ENCODE peak calls at places on chromosome 1, in six cellular contexts. K is SK-N-SH, Y is A549, Q is K562, V is tibial nerve, B is sigmoid colon. N is an unnamed sample.

GRCh38 chr1:211625040-211625439 is 46.1 kb upstream of the SLC30A1 start:
- DNase-seq in Y (peak; percentile 63), K (peak; percentile 48), Q (no peak), B (peak; percentile 65), V (peak; percentile 25), N (peak; percentile 49)

GRCh38 chr1:59146651-59147358 is 150.1 kb upstream of the FGGY start:
- DNase-seq in V (peak; percentile 36), B (peak; percentile 73), Q (no peak), K (peak; percentile 56), Y (peak; percentile 79), N (peak; percentile 56)

GRCh38 chr1:162697140-162697895 is 65.1 kb downstream of the DDR2 start:
- DNase-seq in V (no peak), K (no peak), B (no peak), Y (no peak), Q (no peak), N (no peak)

GRCh38 chr1:161739865-161740566 is 9.6 kb upstream of the DUSP12 start:
- DNase-seq in K (no peak), Y (no peak), V (peak; percentile 22), B (no peak), Q (no peak), N (peak; percentile 30)

GRCh38 chr1:187157552-187157951 is 328.8 kb downstream of the PLA2G4A start:
- DNase-seq in V (no peak), B (no peak), Y (no peak), K (no peak), Q (no peak), N (no peak)

GRCh38 chr1:13498553-13498952 is 15.2 kb downstream of the LRRC38 start:
- DNase-seq in V (no peak), K (no peak), Y (no peak), B (no peak), Q (no peak), N (no peak)

GRCh38 chr1:3332662-3333061 is 121.8 kb upstream of the ARHGEF16 start:
- DNase-seq in K (no peak), B (no peak), V (no peak), Y (no peak), Q (no peak), N (no peak)

GRCh38 chr1:119982006-119982405 is 85.7 kb upstream of the ADAM30 start:
- DNase-seq in V (no peak), B (no peak), Q (no peak), K (no peak), Y (no peak), N (no peak)

GRCh38 chr1:29433830-29434229 is 197.5 kb downstream of the PTPRU start:
- DNase-seq in K (no peak), V (no peak), Y (no peak), Q (no peak), B (no peak), N (no peak)

GRCh38 chr1:111559736-111560279 is 56.4 kb upstream of the ADORA3 start:
- DNase-seq in K (no peak), Q (no peak), B (no peak), Y (no peak), V (no peak), N (no peak)
- TF ChIP-seq EP300 in K (no peak), Q (no peak), B (no peak), Y (no peak), V (no peak), N (no peak)

DNA sequence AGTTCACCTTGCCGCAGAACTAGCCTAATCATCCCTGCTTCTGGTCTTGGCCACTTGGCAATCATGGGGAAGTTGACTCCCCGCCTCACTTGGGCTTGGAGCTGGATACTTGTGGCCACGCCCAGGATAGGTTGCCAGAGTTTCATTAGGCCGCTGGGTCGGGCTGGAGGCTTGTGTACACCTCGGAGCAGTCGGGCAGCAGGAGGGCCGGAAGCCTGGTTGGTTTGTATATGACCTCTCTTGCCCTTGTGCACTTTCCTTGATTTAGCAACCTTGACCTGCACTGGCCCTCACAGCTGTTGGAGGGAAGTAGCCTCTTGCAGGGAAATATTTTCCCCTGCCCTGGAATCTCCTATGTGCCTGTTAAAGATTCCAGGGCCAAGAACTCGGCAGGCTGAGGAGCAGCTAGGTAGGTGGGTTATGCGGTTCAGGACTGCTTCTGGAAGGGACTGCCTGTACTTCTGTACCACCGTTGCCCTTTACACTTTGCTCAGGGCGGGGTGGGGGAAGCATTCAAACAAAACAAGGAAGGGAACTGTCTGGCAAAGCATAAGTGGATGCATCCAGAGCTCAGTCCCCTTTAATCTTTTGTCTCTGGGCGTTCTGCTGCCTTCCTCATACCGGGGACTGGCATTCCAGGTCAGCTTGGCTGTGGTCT is 83.5 kb downstream of the UCK2 start:
- DNase-seq in K (no peak), B (peak; percentile 67), V (peak; percentile 67), Y (no peak), Q (no peak), N (peak; percentile 86)
- TF ChIP-seq EP300 in K (no peak), B (no peak), V (peak; percentile 84), Y (no peak), Q (no peak), N (no peak)

DNA sequence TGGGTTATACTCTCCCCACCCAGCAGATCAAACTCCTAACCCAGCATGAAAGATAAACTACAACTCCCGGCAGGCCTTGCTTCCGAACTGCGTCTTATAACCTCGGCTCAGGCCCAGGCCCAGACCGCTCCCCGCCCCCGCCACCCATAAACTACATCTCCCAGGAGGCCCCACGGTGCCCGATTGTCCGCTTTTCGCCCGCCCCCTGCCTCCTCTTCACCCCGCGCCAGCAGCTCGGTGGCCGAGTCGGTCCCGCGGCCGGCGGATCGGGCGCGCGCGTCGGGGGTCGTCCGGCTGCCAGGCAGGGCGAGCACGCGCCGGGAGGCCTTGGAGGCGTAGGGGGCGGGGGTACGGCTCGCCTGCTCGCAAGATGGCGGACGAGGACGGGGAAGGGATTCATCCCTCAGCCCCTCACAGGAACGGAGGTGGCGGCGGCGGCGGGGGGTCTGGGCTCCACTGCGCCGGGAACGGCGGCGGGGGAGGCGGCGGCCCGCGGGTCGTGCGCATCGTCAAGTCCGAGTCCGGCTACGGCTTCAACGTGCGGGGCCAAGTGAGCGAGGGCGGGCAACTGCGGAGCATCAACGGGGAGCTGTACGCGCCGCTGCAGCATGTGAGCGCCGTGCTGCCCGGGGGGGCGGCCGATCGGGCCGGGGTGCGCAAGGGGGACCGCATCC is at the start of gene SNX27:
- DNase-seq in K (peak; percentile 94), Q (peak; percentile 96), V (peak; percentile 94), B (peak; percentile 97), Y (peak; percentile 94), N (peak; percentile 92)
- TF ChIP-seq EP300 in K (no peak), Q (no peak), V (no peak), B (no peak), Y (no peak), N (no peak)

DNA sequence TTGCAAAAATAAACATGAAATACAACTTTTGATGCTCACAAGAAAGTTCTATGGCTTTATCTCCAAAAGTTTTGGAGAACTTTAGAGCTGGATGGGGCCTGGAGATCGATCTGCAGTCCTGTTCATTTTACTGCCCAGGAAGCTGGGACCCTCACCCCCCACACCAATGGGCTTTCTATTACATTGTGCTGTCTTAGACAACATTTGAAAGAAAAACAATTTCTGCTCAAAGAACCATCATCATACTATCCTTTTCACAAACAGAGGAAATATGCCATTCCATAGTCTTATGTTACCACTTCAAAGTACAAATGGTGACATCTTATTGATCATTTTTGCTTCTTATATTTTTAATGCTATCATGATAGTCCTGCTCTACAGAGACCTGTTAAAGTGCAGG is 2.0 kb upstream of the HNRNPU start:
- DNase-seq in K (no peak), Y (no peak), B (no peak), V (no peak), Q (no peak), N (no peak)
- TF ChIP-seq EP300 in K (no peak), Y (no peak), B (no peak), V (no peak), Q (no peak), N (no peak)

GRCh38 chr1:100611086-100611485 is 73.1 kb downstream of the GPR88 start:
- DNase-seq in Q (no peak), B (no peak), Y (no peak), K (no peak), V (no peak), N (no peak)
- TF ChIP-seq EP300 in Q (no peak), B (no peak), Y (no peak), K (no peak), V (no peak), N (no peak)

N was measured in transverse colon.